ENCODE peak calls at places on chromosome 4, in four cellular contexts. One of them, this sample, is unnamed.

GRCh38 chr4:89056953-89057398 is at the start of gene FAM13A:
- DNase-seq in H1: peak
- DNase-seq in HCT116: peak
- DNase-seq in K562: peak
- DNase-seq in this sample: peak

GRCh38 chr4:139242511-139243051 is 37.4 kb downstream of the MGARP start:
- DNase-seq in H1: no peak
- DNase-seq in K562: no peak
- DNase-seq in HCT116: no peak
- DNase-seq in this sample: no peak

GRCh38 chr4:40375090-40375489 is 40.0 kb downstream of the CHRNA9 start:
- DNase-seq in K562: no peak
- DNase-seq in HCT116: no peak
- DNase-seq in H1: no peak
- DNase-seq in this sample: no peak

GRCh38 chr4:83189631-83190136 is 75.2 kb upstream of the PLAC8 start:
- DNase-seq in HCT116: no peak
- DNase-seq in K562: no peak
- DNase-seq in H1: no peak
- DNase-seq in this sample: peak

GRCh38 chr4:73599182-73599581 is 21.1 kb downstream of the RASSF6 start:
- DNase-seq in H1: no peak
- DNase-seq in HCT116: peak
- DNase-seq in K562: peak
- DNase-seq in this sample: peak

GRCh38 chr4:80307183-80307735 is 28.3 kb upstream of the CFAP299 start:
- DNase-seq in H1: no peak
- DNase-seq in K562: no peak
- DNase-seq in HCT116: no peak
- DNase-seq in this sample: no peak

GRCh38 chr4:38691251-38692008 is 27.4 kb downstream of the KLF3 start:
- DNase-seq in HCT116: no peak
- DNase-seq in H1: no peak
- DNase-seq in K562: no peak
- DNase-seq in this sample: no peak

GRCh38 chr4:37666625-37667071 is 19.5 kb downstream of the RELL1 start:
- DNase-seq in H1: no peak
- DNase-seq in HCT116: peak
- DNase-seq in K562: no peak
- DNase-seq in this sample: peak

GRCh38 chr4:152128356-152128755 is 367.5 kb upstream of the GATB start:
- DNase-seq in HCT116: no peak
- DNase-seq in H1: no peak
- DNase-seq in K562: no peak
- DNase-seq in this sample: no peak
- TF ChIP-seq SRF in HCT116: no peak
- TF ChIP-seq SRF in H1: no peak
- TF ChIP-seq SRF in K562: no peak
- TF ChIP-seq SRF in this sample: no peak

DNA sequence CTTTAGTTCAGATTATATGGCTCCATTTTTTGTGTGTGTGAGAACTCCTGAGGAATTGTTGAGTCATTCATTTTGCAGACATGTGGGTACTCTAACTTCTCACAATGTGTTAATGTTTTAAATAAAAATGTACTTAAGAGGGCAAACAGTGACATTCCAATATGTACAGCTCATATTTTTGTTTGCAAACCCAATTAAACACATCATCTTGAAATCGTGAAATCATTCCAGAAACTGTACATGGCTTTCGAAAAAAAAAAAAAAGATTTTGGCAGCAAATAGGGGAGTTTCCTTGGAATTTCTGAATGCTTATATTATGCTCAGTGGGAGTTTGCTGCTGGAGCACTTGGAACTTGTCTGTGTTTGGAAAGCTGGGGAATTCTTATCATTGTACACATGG is 85.0 kb downstream of the HPGD start:
- DNase-seq in K562: no peak
- DNase-seq in HCT116: no peak
- DNase-seq in H1: no peak
- DNase-seq in this sample: no peak
- TF ChIP-seq SRF in K562: no peak
- TF ChIP-seq SRF in HCT116: no peak
- TF ChIP-seq SRF in H1: no peak
- TF ChIP-seq SRF in this sample: no peak

GRCh38 chr4:87005690-87006461 is 71.1 kb downstream of the AFF1 start:
- DNase-seq in H1: no peak
- DNase-seq in HCT116: no peak
- DNase-seq in K562: no peak
- DNase-seq in this sample: no peak
- TF ChIP-seq SRF in H1: no peak
- TF ChIP-seq SRF in HCT116: no peak
- TF ChIP-seq SRF in K562: no peak
- TF ChIP-seq SRF in this sample: no peak

GRCh38 chr4:189126040-189126439 is 814.6 kb upstream of the FRG1 start:
- DNase-seq in HCT116: no peak
- DNase-seq in K562: no peak
- DNase-seq in H1: no peak
- DNase-seq in this sample: no peak

GRCh38 chr4:189121336-189121735 is 819.3 kb upstream of the FRG1 start:
- DNase-seq in HCT116: no peak
- DNase-seq in K562: no peak
- DNase-seq in H1: no peak
- DNase-seq in this sample: no peak

GRCh38 chr4:189124791-189125190 is 815.9 kb upstream of the FRG1 start:
- DNase-seq in H1: no peak
- DNase-seq in K562: no peak
- DNase-seq in HCT116: no peak
- DNase-seq in this sample: no peak

GRCh38 chr4:189128341-189128740 is 812.3 kb upstream of the FRG1 start:
- DNase-seq in HCT116: no peak
- DNase-seq in H1: no peak
- DNase-seq in K562: no peak
- DNase-seq in this sample: no peak

DNA sequence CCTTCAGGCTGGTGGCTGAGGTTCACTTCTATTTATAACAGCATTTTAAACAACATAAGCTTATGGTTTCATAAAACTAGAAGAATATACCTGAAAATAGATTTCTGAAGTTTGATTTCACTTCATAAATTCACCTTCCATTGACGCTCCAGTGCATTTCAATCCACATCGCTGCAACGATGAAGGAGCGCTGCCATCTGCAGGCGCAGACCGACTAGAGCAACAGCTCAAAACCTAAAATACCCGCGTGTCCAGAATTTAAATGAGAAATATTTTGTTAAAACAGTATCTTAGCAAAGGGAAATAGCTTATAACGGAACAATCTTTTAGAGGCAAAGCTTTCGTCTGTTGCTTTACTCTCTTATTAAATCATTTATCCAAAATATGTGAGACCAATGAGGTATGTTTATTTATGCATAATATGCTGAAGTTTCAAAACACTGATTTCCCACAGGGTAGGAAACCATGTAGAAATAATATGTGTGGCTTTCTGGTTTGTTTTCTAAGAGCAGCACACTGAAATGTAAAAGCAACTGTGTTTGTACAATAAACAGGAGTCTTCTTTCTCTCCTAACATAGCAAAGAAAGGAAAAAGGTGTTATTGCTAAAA is 816.4 kb upstream of the FRG1 start:
- DNase-seq in K562: no peak
- DNase-seq in H1: no peak
- DNase-seq in HCT116: peak
- DNase-seq in this sample: peak
- TF ChIP-seq SRF in K562: no peak
- TF ChIP-seq SRF in H1: no peak
- TF ChIP-seq SRF in HCT116: no peak
- TF ChIP-seq SRF in this sample: no peak

DNA sequence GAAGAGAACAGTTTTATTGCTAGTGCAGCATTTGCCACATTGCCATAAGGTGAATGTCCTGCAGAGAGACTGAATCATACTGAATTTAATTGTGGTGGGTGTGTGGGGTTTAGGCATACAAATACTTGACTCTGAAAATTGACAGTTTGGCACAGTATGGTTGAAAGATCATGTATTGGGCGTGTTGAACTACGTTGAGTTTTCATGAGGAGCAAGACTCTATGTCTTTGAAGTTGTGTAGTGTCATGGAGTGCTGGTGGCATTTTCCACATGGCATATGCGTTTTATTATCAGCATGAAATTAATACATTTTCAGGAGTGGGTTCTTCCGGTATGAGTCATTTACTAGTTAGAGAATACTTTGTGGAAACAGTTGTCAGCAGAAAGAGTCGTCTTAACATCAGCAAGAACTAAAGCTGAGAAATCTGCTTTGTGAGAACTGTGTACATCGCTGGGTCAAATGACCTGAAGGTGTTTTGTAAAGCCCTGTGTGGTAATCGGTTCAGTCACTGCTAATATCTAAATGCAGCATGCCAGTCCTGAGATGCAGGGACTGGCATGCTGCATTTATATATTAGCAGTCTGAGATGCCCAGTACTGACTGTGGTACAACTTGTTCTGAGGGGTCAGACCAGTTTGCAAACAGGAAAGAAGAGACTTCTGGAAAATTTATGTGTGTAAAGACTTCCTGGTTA is 50.3 kb downstream of the ARHGAP10 start:
- DNase-seq in H1: no peak
- DNase-seq in K562: no peak
- DNase-seq in HCT116: peak
- DNase-seq in this sample: no peak
- TF ChIP-seq SRF in H1: no peak
- TF ChIP-seq SRF in K562: no peak
- TF ChIP-seq SRF in HCT116: no peak
- TF ChIP-seq SRF in this sample: no peak

DNA sequence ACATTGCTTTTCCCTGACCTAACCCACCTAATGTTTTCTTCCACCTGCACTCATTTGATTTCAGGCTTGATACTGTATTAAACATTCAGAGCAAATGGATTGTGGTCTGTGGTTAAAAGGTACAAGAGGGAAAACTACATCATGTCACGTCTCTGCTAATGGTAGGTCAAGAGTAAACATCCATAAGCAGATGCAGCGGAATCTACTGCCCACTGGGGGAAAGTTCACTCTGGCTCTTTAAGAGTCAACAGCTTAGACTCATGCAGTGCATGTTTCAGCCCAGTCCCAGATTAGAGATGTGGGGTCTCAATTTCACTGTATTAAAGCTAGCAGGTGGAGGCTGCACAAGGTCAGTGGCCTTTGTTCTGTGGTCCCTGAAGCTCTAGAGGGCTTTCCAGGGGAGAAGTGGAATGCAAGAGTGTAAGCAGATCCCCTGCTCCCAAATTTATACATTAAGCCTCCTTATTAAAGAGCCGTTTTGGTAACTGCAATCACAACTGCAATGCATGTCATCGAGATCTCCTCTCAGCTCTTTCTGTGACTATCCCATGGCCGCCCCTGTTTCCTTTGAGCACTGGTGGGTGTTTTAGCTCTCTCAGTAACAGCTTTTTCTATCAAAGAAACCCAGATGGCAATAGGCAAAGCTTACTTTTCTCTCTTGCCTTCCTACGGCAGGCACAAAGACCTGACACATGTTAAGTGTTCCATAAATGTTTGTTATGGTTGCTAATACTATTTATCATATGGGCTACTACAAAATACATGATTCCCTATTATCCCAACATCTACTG is 53.5 kb downstream of the LDB2 start:
- DNase-seq in H1: no peak
- DNase-seq in HCT116: no peak
- DNase-seq in K562: no peak
- DNase-seq in this sample: peak
- TF ChIP-seq SRF in H1: no peak
- TF ChIP-seq SRF in HCT116: no peak
- TF ChIP-seq SRF in K562: no peak
- TF ChIP-seq SRF in this sample: no peak

DNA sequence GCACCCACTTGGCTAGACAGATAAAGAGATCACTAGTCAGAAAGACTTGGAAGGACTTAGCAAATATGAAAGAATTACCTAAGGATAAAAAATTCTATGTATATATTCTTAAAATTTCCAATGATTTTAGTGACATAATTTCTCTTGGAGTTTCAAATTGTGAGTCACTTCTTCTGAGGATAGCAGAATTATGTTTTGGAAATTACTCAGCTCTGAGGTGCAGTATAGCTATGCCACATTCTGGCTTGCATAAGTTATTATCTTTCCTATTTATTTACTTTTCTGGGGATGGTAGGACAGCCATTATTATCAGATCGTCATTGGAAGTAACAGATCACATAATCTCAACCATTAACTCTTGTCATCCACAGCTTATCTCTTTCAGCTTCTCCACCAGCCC is 853.5 kb downstream of the TRIML1 start:
- DNase-seq in HCT116: no peak
- DNase-seq in H1: no peak
- DNase-seq in K562: no peak
- DNase-seq in this sample: no peak
- TF ChIP-seq SRF in HCT116: no peak
- TF ChIP-seq SRF in H1: no peak
- TF ChIP-seq SRF in K562: no peak
- TF ChIP-seq SRF in this sample: no peak

GRCh38 chr4:147060171-147060931 is 114.7 kb upstream of the TTC29 start:
- DNase-seq in HCT116: no peak
- DNase-seq in H1: no peak
- DNase-seq in K562: no peak
- DNase-seq in this sample: no peak

GRCh38 chr4:147056951-147057630 is 111.4 kb upstream of the TTC29 start:
- DNase-seq in K562: no peak
- DNase-seq in HCT116: no peak
- DNase-seq in H1: no peak
- DNase-seq in this sample: no peak

GRCh38 chr4:147059064-147059731 is 113.5 kb upstream of the TTC29 start:
- DNase-seq in HCT116: no peak
- DNase-seq in K562: no peak
- DNase-seq in H1: no peak
- DNase-seq in this sample: no peak

GRCh38 chr4:147054241-147054902 is 108.7 kb upstream of the TTC29 start:
- DNase-seq in K562: no peak
- DNase-seq in H1: no peak
- DNase-seq in HCT116: no peak
- DNase-seq in this sample: no peak

GRCh38 chr4:147057631-147057980 is 111.9 kb upstream of the TTC29 start:
- DNase-seq in H1: no peak
- DNase-seq in K562: no peak
- DNase-seq in HCT116: no peak
- DNase-seq in this sample: no peak
- TF ChIP-seq SRF in H1: no peak
- TF ChIP-seq SRF in K562: no peak
- TF ChIP-seq SRF in HCT116: no peak
- TF ChIP-seq SRF in this sample: no peak

DNA sequence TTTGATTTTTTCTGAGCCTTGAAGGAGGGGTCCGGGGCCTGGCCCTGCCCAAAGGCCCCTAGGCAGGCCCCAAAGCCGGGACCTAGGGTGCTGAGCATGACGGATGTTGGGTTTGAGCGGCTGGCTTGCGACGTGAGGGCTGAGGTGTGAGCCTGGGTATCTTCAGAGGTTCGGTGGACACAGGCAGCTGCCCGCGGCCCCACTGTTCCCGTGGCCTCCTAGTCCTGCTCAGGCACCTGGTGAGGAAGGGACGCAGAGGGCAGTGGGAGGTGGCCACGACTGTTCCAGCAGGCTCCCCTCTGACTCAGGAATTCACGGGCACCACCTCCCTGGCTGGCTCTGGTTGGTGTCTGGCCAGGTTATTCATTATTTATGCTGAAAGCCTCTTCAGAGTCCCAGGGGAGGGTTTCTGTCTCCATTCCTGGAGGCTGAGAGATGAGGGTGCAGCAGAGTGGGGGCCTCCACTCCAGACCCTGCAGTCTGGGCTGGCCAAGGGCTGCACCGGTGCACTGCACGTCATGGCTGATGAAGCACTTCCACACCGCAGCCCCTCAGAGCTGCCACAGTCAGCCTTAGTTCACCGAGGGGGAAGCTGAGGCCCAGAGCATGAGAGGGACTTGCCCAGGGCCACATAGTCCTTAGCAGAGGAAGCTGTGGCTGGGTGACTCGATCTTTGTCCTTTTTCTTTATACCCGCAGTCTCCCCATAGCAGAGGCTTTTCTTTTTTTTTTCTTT is 2.2 kb downstream of the MSANTD1 start:
- DNase-seq in HCT116: no peak
- DNase-seq in K562: no peak
- DNase-seq in H1: no peak
- DNase-seq in this sample: no peak
- TF ChIP-seq SRF in HCT116: no peak
- TF ChIP-seq SRF in K562: no peak
- TF ChIP-seq SRF in H1: no peak
- TF ChIP-seq SRF in this sample: no peak